ENCODE peak calls at places on chromosomes 12 and 14, in four cellular contexts. C is IMR-90, B is HepG2, E is K562. D is an unnamed sample.

GRCh38 chr14:104318558-104319488 is 180.4 kb downstream of the KIF26A start:
- DNase-seq in C (no peak), B (no peak), E (no peak), D (no peak)

GRCh38 chr14:84144166-84144565 is 1385.8 kb upstream of the FLRT2 start:
- DNase-seq in C (peak; percentile 28), B (no peak), E (no peak), D (no peak)

GRCh38 chr12:96193725-96194571 is at the start of gene ELK3:
- DNase-seq in C (peak; percentile 72), B (peak; percentile 50), E (peak; percentile 89), D (peak; percentile 61)

GRCh38 chr14:68665792-68666195 is 127.1 kb downstream of the ZFP36L1 start:
- DNase-seq in C (no peak), B (peak; percentile 6), E (no peak), D (peak; percentile 26)

GRCh38 chr12:117485984-117486839 is 124.8 kb upstream of the NOS1 start:
- DNase-seq in C (no peak), B (no peak), E (no peak), D (no peak)

GRCh38 chr12:69024413-69024812 is 91.4 kb upstream of the CPM start:
- DNase-seq in C (no peak), B (no peak), E (no peak), D (no peak)

GRCh38 chr12:97903356-97903755 is 440.8 kb downstream of the RMST start:
- DNase-seq in C (no peak), B (no peak), E (no peak), D (no peak)

GRCh38 chr14:102046337-102047278 is 40.2 kb downstream of the HSP90AA1 start:
- DNase-seq in C (peak; percentile 28), B (peak; percentile 70), E (peak; percentile 74), D (peak; percentile 75)

GRCh38 chr12:48998497-48999353 is 450 bp downstream of the DDN start:
- DNase-seq in C (peak; percentile 30), B (no peak), E (peak; percentile 59), D (no peak)

GRCh38 chr12:119475650-119476049 is 117.9 kb upstream of the TMEM233 start:
- DNase-seq in C (no peak), B (no peak), E (no peak), D (no peak)

GRCh38 chr12:25208554-25208953 is 13.5 kb downstream of the ETFRF1 start:
- DNase-seq in C (no peak), B (peak; percentile 58), E (no peak), D (no peak)

GRCh38 chr12:13652105-13652504 is 329.3 kb downstream of the GRIN2B start:
- DNase-seq in C (no peak), B (no peak), E (no peak), D (no peak)

GRCh38 chr12:93299262-93299846 is 78.4 kb upstream of the NUDT4 start:
- DNase-seq in C (no peak), B (no peak), E (no peak), D (no peak)

GRCh38 chr12:93306636-93307035 is 71.1 kb upstream of the NUDT4 start:
- DNase-seq in C (no peak), B (no peak), E (no peak), D (no peak)

GRCh38 chr12:93300611-93301021 is 77.1 kb upstream of the NUDT4 start:
- DNase-seq in C (no peak), B (peak; percentile 34), E (no peak), D (no peak)

GRCh38 chr12:93301171-93301570 is 76.6 kb upstream of the NUDT4 start:
- DNase-seq in C (no peak), B (no peak), E (no peak), D (no peak)

GRCh38 chr12:93302331-93303229 is 75.1 kb upstream of the NUDT4 start:
- DNase-seq in C (peak; percentile 97), B (no peak), E (peak; percentile 32), D (no peak)
- H2AFZ ChIP-seq in C (no peak overlapping the region), B (no peak overlapping the region), E (peak overlapping the region; percentile 91), D (no peak overlapping the region)

DNA sequence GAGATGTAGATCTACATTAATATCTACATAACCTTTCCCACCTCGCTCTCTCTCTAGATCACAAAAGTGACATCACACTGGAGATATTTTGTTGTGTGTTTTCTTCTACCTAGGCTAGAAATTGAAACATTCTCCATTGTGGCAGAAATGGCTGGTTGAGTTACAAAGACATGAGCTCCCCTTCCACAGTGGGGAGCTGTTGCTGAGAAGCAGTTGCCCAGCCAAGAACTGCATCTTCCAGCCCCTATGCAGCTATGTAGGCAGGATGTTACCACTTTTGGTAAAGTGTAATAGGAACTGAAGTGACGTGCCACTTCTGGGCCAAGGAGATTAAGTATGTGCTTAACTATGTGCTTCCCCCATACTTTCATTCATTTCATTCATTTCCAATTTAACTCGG is 138.7 kb upstream of the E2F7 start:
- DNase-seq in C (peak; percentile 5), B (no peak), E (no peak), D (no peak)
- TF ChIP-seq MAFK in C (no peak), B (no peak), E (no peak), D (no peak)

GRCh38 chr14:105525861-105526780 is at the start of gene TMEM121:
- DNase-seq in C (no peak), B (no peak), E (peak; percentile 86), D (peak; percentile 56)

GRCh38 chr14:105527381-105528196 is 1.2 kb downstream of the TMEM121 start:
- DNase-seq in C (no peak), B (no peak), E (no peak), D (no peak)

GRCh38 chr14:105526781-105527380 is 498 bp downstream of the TMEM121 start:
- DNase-seq in C (no peak), B (no peak), E (no peak), D (no peak)

GRCh38 chr14:105528197-105528858 is 1.9 kb downstream of the TMEM121 start:
- DNase-seq in C (peak; percentile 62), B (peak; percentile 38), E (peak; percentile 79), D (peak; percentile 83)

GRCh38 chr14:105525326-105525725 is 1.1 kb upstream of the TMEM121 start:
- DNase-seq in C (no peak), B (no peak), E (no peak), D (no peak)
- H2AFZ ChIP-seq in C (peak overlapping the region; percentile 89), B (no peak overlapping the region), E (no peak overlapping the region), D (no peak overlapping the region)

GRCh38 chr12:11795192-11795909 is 145.9 kb downstream of the ETV6 start:
- DNase-seq in C (no peak), B (no peak), E (no peak), D (no peak)

GRCh38 chr12:11795910-11796459 is 146.5 kb downstream of the ETV6 start:
- DNase-seq in C (peak; percentile 91), B (peak; percentile 70), E (no peak), D (no peak)

GRCh38 chr12:11797993-11798720 is 148.7 kb downstream of the ETV6 start:
- DNase-seq in C (no peak), B (no peak), E (no peak), D (no peak)

GRCh38 chr12:11798856-11799530 is 149.5 kb downstream of the ETV6 start:
- DNase-seq in C (peak; percentile 88), B (peak; percentile 29), E (peak; percentile 30), D (no peak)

DNA sequence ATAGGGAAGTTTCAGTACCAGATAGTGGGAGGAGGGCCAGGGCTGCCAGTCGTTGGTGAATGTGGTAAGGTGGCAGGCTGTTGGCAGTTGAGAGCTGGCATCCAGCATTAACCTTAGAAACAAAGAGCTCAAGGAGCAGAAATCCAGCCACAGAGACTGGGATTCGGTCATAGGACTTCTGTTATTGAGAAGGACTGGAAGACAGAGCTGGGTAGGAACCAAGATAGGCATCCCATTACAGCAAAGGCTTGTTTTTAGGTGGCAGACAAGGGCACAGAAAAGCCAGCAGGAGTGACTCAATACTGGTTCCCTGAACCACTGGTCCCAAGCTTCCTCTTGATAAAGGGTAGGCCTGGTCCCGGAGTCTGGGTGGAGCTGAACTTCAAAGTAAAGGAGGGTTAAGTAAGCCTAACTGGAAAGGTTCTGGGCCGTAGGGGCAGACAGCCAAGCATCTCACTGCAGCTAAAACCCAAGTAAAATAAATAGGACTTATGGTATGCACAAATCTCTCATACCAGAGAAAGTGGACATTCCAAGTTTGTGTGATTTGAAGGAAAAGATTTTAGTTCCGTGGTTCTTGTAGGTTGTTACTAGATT is 147.9 kb downstream of the ETV6 start:
- DNase-seq in C (peak; percentile 97), B (peak; percentile 28), E (no peak), D (no peak)
- TF ChIP-seq MAFK in C (no peak), B (no peak), E (no peak), D (no peak)

DNA sequence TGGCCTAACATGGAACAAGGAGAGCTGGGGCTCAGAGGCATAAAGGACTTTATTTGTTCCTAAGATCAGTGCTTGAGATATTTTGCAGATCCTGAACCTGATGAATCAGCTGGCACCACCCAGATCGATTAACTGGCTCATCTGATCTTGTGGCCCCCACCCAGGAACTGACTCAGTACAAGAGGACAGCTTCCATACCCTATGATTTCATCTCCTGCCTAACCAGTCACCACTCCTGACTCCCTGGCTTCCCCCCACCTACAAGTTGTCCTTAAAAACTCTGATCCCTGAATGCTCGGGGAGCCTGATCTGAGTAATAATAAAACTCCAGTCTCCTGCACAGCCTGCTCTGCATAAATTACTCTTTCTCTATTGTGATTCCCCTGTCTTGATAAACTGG is 5.1 kb downstream of the C12orf56 start:
- DNase-seq in C (peak; percentile 31), B (no peak), E (no peak), D (no peak)
- H2AFZ ChIP-seq in C (peak overlapping the region; percentile 40), B (no peak overlapping the region), E (no peak overlapping the region), D (no peak overlapping the region)

GRCh38 chr14:58822856-58823255 is 185.1 kb downstream of the DACT1 start:
- DNase-seq in C (no peak), B (no peak), E (no peak), D (no peak)

GRCh38 chr14:58823309-58823708 is 185.5 kb downstream of the DACT1 start:
- DNase-seq in C (no peak), B (no peak), E (no peak), D (no peak)

GRCh38 chr14:58824796-58825195 is 187.0 kb downstream of the DACT1 start:
- DNase-seq in C (no peak), B (no peak), E (no peak), D (no peak)

GRCh38 chr14:58821421-58821820 is 183.7 kb downstream of the DACT1 start:
- DNase-seq in C (no peak), B (no peak), E (no peak), D (no peak)

GRCh38 chr14:58824106-58824505 is 186.3 kb downstream of the DACT1 start:
- DNase-seq in C (peak; percentile 62), B (no peak), E (no peak), D (no peak)
- TF ChIP-seq MAFK in C (no peak), B (no peak), E (no peak), D (no peak)

GRCh38 chr12:31218203-31219025 is 107.5 kb downstream of the SINHCAF start:
- DNase-seq in C (no peak), B (no peak), E (no peak), D (no peak)
- H2AFZ ChIP-seq in C (no peak overlapping the region), B (no peak overlapping the region), E (no peak overlapping the region), D (no peak overlapping the region)

GRCh38 chr12:50387487-50387886 is 8.9 kb downstream of the FAM186A start:
- DNase-seq in C (no peak), B (no peak), E (no peak), D (no peak)
- TF ChIP-seq MAFK in C (no peak), B (no peak), E (no peak), D (no peak)